ENCODE peak calls at places on chromosome 10, in ten cellular contexts. One of them, this sample, is unnamed. For H3K4me1, the result is how much of the 10 kb centered on the place peaks cover.

GRCh38 chr10:102435529-102436233 is 3.3 kb upstream of the CUEDC2 start:
- DNase-seq in IMR-90: no peak
- DNase-seq in GM23338: peak
- DNase-seq in cardiac muscle cell: peak
- DNase-seq in PC-9: no peak
- DNase-seq in pancreas: no peak
- DNase-seq in gastrocnemius medialis: no peak
- DNase-seq in uterus: no peak
- DNase-seq in upper lobe of right lung: peak
- DNase-seq in transverse colon: no peak
- DNase-seq in this sample: no peak

GRCh38 chr10:124308811-124309210 is 109.9 kb downstream of the OAT start:
- DNase-seq in GM23338: no peak
- DNase-seq in pancreas: no peak
- DNase-seq in cardiac muscle cell: no peak
- DNase-seq in uterus: no peak
- DNase-seq in gastrocnemius medialis: no peak
- DNase-seq in upper lobe of right lung: peak
- DNase-seq in IMR-90: no peak
- DNase-seq in PC-9: no peak
- DNase-seq in transverse colon: no peak
- DNase-seq in this sample: no peak

GRCh38 chr10:34723746-34724145 is 91.3 kb downstream of the PARD3 start:
- DNase-seq in IMR-90: peak
- DNase-seq in transverse colon: peak
- DNase-seq in upper lobe of right lung: no peak
- DNase-seq in PC-9: no peak
- DNase-seq in pancreas: peak
- DNase-seq in cardiac muscle cell: peak
- DNase-seq in GM23338: peak
- DNase-seq in uterus: peak
- DNase-seq in gastrocnemius medialis: peak
- DNase-seq in this sample: no peak

GRCh38 chr10:110410329-110411046 is 87.2 kb upstream of the DUSP5 start:
- DNase-seq in gastrocnemius medialis: no peak
- DNase-seq in PC-9: peak
- DNase-seq in uterus: peak
- DNase-seq in upper lobe of right lung: no peak
- DNase-seq in cardiac muscle cell: peak
- DNase-seq in GM23338: no peak
- DNase-seq in IMR-90: peak
- DNase-seq in pancreas: peak
- DNase-seq in transverse colon: peak
- DNase-seq in this sample: no peak

GRCh38 chr10:70041016-70041415 is 11.6 kb upstream of the MACROH2A2 start:
- DNase-seq in PC-9: no peak
- DNase-seq in upper lobe of right lung: no peak
- DNase-seq in GM23338: no peak
- DNase-seq in cardiac muscle cell: no peak
- DNase-seq in pancreas: no peak
- DNase-seq in transverse colon: no peak
- DNase-seq in uterus: no peak
- DNase-seq in IMR-90: no peak
- DNase-seq in gastrocnemius medialis: no peak
- DNase-seq in this sample: no peak

GRCh38 chr10:36621346-36621745 is 504.1 kb upstream of the ANKRD30A start:
- DNase-seq in pancreas: no peak
- DNase-seq in uterus: no peak
- DNase-seq in PC-9: no peak
- DNase-seq in transverse colon: no peak
- DNase-seq in IMR-90: peak
- DNase-seq in cardiac muscle cell: no peak
- DNase-seq in gastrocnemius medialis: no peak
- DNase-seq in GM23338: no peak
- DNase-seq in upper lobe of right lung: no peak
- DNase-seq in this sample: no peak

GRCh38 chr10:110498982-110499795 is 1.5 kb downstream of the DUSP5 start:
- DNase-seq in gastrocnemius medialis: no peak
- DNase-seq in cardiac muscle cell: peak
- DNase-seq in transverse colon: peak
- DNase-seq in upper lobe of right lung: no peak
- DNase-seq in uterus: no peak
- DNase-seq in PC-9: peak
- DNase-seq in IMR-90: peak
- DNase-seq in pancreas: no peak
- DNase-seq in GM23338: peak
- DNase-seq in this sample: no peak

GRCh38 chr10:81920213-81920829 is 45.3 kb downstream of the NRG3 start:
- DNase-seq in PC-9: peak
- DNase-seq in GM23338: peak
- DNase-seq in transverse colon: no peak
- DNase-seq in cardiac muscle cell: no peak
- DNase-seq in pancreas: no peak
- DNase-seq in upper lobe of right lung: no peak
- DNase-seq in gastrocnemius medialis: no peak
- DNase-seq in IMR-90: no peak
- DNase-seq in uterus: no peak
- DNase-seq in this sample: no peak

GRCh38 chr10:92327445-92328433 is 36.8 kb downstream of the MARCHF5 start:
- DNase-seq in PC-9: no peak
- DNase-seq in GM23338: no peak
- DNase-seq in pancreas: no peak
- DNase-seq in cardiac muscle cell: no peak
- DNase-seq in upper lobe of right lung: no peak
- DNase-seq in gastrocnemius medialis: no peak
- DNase-seq in transverse colon: peak
- DNase-seq in uterus: no peak
- DNase-seq in IMR-90: no peak
- DNase-seq in this sample: no peak

GRCh38 chr10:17961551-17962422 is 10.1 kb downstream of the SLC39A12 start:
- DNase-seq in GM23338: no peak
- DNase-seq in gastrocnemius medialis: no peak
- DNase-seq in upper lobe of right lung: no peak
- DNase-seq in uterus: no peak
- DNase-seq in pancreas: no peak
- DNase-seq in PC-9: peak
- DNase-seq in transverse colon: no peak
- DNase-seq in IMR-90: peak
- DNase-seq in cardiac muscle cell: peak
- DNase-seq in this sample: no peak

GRCh38 chr10:101814466-101815041 is 3.7 kb downstream of the OGA start:
- DNase-seq in GM23338: no peak
- DNase-seq in PC-9: no peak
- DNase-seq in upper lobe of right lung: peak
- DNase-seq in pancreas: no peak
- DNase-seq in gastrocnemius medialis: no peak
- DNase-seq in transverse colon: no peak
- DNase-seq in IMR-90: no peak
- DNase-seq in uterus: no peak
- DNase-seq in cardiac muscle cell: no peak
- DNase-seq in this sample: no peak

GRCh38 chr10:113420057-113420732 is 132.7 kb upstream of the HABP2 start:
- DNase-seq in transverse colon: no peak
- DNase-seq in GM23338: no peak
- DNase-seq in cardiac muscle cell: no peak
- DNase-seq in uterus: no peak
- DNase-seq in upper lobe of right lung: no peak
- DNase-seq in IMR-90: no peak
- DNase-seq in gastrocnemius medialis: no peak
- DNase-seq in pancreas: no peak
- DNase-seq in PC-9: no peak
- DNase-seq in this sample: no peak

GRCh38 chr10:78566216-78567135 is 502.3 kb upstream of the ZMIZ1 start:
- DNase-seq in IMR-90: no peak
- DNase-seq in gastrocnemius medialis: no peak
- DNase-seq in transverse colon: no peak
- DNase-seq in upper lobe of right lung: no peak
- DNase-seq in PC-9: no peak
- DNase-seq in GM23338: no peak
- DNase-seq in pancreas: no peak
- DNase-seq in cardiac muscle cell: no peak
- DNase-seq in uterus: peak
- DNase-seq in this sample: no peak

GRCh38 chr10:132538790-132539421 is 1.3 kb downstream of the INPP5A start:
- DNase-seq in pancreas: no peak
- DNase-seq in cardiac muscle cell: no peak
- DNase-seq in PC-9: no peak
- DNase-seq in gastrocnemius medialis: no peak
- DNase-seq in GM23338: no peak
- DNase-seq in upper lobe of right lung: no peak
- DNase-seq in transverse colon: peak
- DNase-seq in uterus: no peak
- DNase-seq in IMR-90: no peak
- DNase-seq in this sample: no peak

GRCh38 chr10:29328988-29329387 is 40.1 kb downstream of the LYZL1 start:
- DNase-seq in cardiac muscle cell: peak
- DNase-seq in pancreas: no peak
- DNase-seq in PC-9: no peak
- DNase-seq in upper lobe of right lung: no peak
- DNase-seq in gastrocnemius medialis: peak
- DNase-seq in IMR-90: peak
- DNase-seq in uterus: peak
- DNase-seq in GM23338: no peak
- DNase-seq in transverse colon: peak
- DNase-seq in this sample: no peak

GRCh38 chr10:110446954-110447608 is 50.6 kb upstream of the DUSP5 start:
- DNase-seq in upper lobe of right lung: peak
- DNase-seq in IMR-90: peak
- DNase-seq in GM23338: no peak
- DNase-seq in pancreas: no peak
- DNase-seq in cardiac muscle cell: peak
- DNase-seq in PC-9: no peak
- DNase-seq in uterus: no peak
- DNase-seq in gastrocnemius medialis: peak
- DNase-seq in transverse colon: no peak
- DNase-seq in this sample: peak

GRCh38 chr10:44320727-44321126 is 64.2 kb downstream of the CXCL12 start:
- DNase-seq in GM23338: no peak
- DNase-seq in PC-9: no peak
- DNase-seq in transverse colon: no peak
- DNase-seq in IMR-90: no peak
- DNase-seq in upper lobe of right lung: no peak
- DNase-seq in uterus: no peak
- DNase-seq in pancreas: no peak
- DNase-seq in cardiac muscle cell: no peak
- DNase-seq in gastrocnemius medialis: no peak
- DNase-seq in this sample: no peak

GRCh38 chr10:5064656-5065055 is 29.6 kb upstream of the AKR1C3 start:
- DNase-seq in uterus: no peak
- DNase-seq in upper lobe of right lung: no peak
- DNase-seq in IMR-90: peak
- DNase-seq in pancreas: no peak
- DNase-seq in PC-9: no peak
- DNase-seq in transverse colon: no peak
- DNase-seq in GM23338: no peak
- DNase-seq in gastrocnemius medialis: no peak
- DNase-seq in cardiac muscle cell: no peak
- DNase-seq in this sample: no peak

GRCh38 chr10:68542046-68542445 is 14.7 kb upstream of the SLC25A16 start:
- DNase-seq in upper lobe of right lung: no peak
- DNase-seq in transverse colon: no peak
- DNase-seq in IMR-90: peak
- DNase-seq in cardiac muscle cell: peak
- DNase-seq in pancreas: no peak
- DNase-seq in uterus: no peak
- DNase-seq in gastrocnemius medialis: no peak
- DNase-seq in PC-9: no peak
- DNase-seq in GM23338: no peak
- DNase-seq in this sample: no peak
- TF ChIP-seq CTCF in upper lobe of right lung: no peak
- TF ChIP-seq CTCF in transverse colon: no peak
- TF ChIP-seq CTCF in IMR-90: no peak
- TF ChIP-seq CTCF in cardiac muscle cell: no peak
- TF ChIP-seq CTCF in pancreas: no peak
- TF ChIP-seq CTCF in uterus: no peak
- TF ChIP-seq CTCF in gastrocnemius medialis: no peak
- TF ChIP-seq CTCF in PC-9: no peak
- TF ChIP-seq CTCF in GM23338: no peak
- TF ChIP-seq CTCF in this sample: no peak

DNA sequence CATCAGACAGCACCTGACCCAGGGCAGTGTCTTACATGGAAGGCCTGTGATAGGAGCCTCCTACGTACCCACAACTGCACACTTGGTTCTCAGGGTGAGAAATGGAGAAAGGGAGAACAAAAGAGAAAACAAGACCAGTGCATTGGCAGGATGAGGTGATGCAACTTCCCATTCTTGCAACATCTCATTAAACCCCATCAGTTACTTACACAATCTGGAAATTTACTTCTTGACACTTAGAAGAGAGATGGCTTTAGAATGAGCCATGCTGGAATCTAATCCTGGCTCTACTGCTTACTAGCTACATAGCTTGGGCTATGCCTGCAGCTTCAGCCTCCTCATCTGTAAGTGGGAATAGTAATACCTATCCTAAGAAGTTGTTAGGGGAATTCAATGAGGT is 391.7 kb downstream of the KCNMA1 start:
- DNase-seq in transverse colon: no peak
- DNase-seq in uterus: no peak
- DNase-seq in gastrocnemius medialis: no peak
- DNase-seq in pancreas: no peak
- DNase-seq in upper lobe of right lung: no peak
- DNase-seq in PC-9: no peak
- DNase-seq in cardiac muscle cell: peak
- DNase-seq in GM23338: no peak
- DNase-seq in IMR-90: peak
- DNase-seq in this sample: no peak
- H3K4me1 ChIP-seq in transverse colon: under half
- H3K4me1 ChIP-seq in uterus: under half
- H3K4me1 ChIP-seq in gastrocnemius medialis: under half
- H3K4me1 ChIP-seq in pancreas: under half
- H3K4me1 ChIP-seq in upper lobe of right lung: under half
- H3K4me1 ChIP-seq in PC-9: under half
- H3K4me1 ChIP-seq in cardiac muscle cell: under half
- H3K4me1 ChIP-seq in GM23338: under half
- H3K4me1 ChIP-seq in IMR-90: under half
- H3K4me1 ChIP-seq in this sample: half or more

DNA sequence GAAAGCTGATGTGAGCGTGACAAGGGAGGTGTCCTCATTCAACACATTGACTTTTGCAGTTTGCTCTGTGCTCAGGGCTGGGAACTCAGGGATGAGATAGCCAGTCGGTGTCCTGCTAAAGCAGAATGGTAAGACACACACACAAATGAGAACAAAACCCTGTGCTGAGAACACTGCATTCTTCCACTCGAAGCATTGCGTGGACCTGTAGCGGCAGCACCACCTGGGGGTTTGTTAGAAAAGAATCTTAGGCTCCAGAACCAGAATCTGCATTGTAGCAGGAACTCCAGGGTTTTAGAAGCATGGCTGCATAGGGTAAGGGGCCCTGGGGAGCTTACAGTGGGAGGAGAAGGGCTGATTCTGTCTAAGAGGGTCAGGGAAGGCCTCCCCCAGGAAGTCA is 21.5 kb upstream of the OGDHL start:
- DNase-seq in uterus: no peak
- DNase-seq in GM23338: peak
- DNase-seq in PC-9: no peak
- DNase-seq in transverse colon: no peak
- DNase-seq in upper lobe of right lung: no peak
- DNase-seq in IMR-90: no peak
- DNase-seq in gastrocnemius medialis: no peak
- DNase-seq in cardiac muscle cell: no peak
- DNase-seq in pancreas: no peak
- DNase-seq in this sample: no peak
- TF ChIP-seq CTCF in uterus: no peak
- TF ChIP-seq CTCF in GM23338: peak
- TF ChIP-seq CTCF in PC-9: no peak
- TF ChIP-seq CTCF in transverse colon: no peak
- TF ChIP-seq CTCF in upper lobe of right lung: no peak
- TF ChIP-seq CTCF in IMR-90: no peak
- TF ChIP-seq CTCF in gastrocnemius medialis: no peak
- TF ChIP-seq CTCF in cardiac muscle cell: no peak
- TF ChIP-seq CTCF in pancreas: no peak
- TF ChIP-seq CTCF in this sample: no peak

GRCh38 chr10:116336866-116337265 is 12.6 kb downstream of the CCDC172 start:
- DNase-seq in PC-9: no peak
- DNase-seq in pancreas: no peak
- DNase-seq in uterus: no peak
- DNase-seq in cardiac muscle cell: no peak
- DNase-seq in upper lobe of right lung: no peak
- DNase-seq in gastrocnemius medialis: no peak
- DNase-seq in GM23338: no peak
- DNase-seq in transverse colon: no peak
- DNase-seq in IMR-90: no peak
- DNase-seq in this sample: no peak
- H3K4me1 ChIP-seq in PC-9: under half
- H3K4me1 ChIP-seq in pancreas: under half
- H3K4me1 ChIP-seq in uterus: under half
- H3K4me1 ChIP-seq in cardiac muscle cell: under half
- H3K4me1 ChIP-seq in upper lobe of right lung: under half
- H3K4me1 ChIP-seq in gastrocnemius medialis: under half
- H3K4me1 ChIP-seq in GM23338: under half
- H3K4me1 ChIP-seq in transverse colon: under half
- H3K4me1 ChIP-seq in IMR-90: under half
- H3K4me1 ChIP-seq in this sample: under half

This sample was measured in ascending aorta.